ENCODE peak calls at places on chromosome 9, in five cellular contexts. Y is type B pancreatic cell, T is stomach, J is HFF-Myc, P is pancreas. D is an unnamed sample.

GRCh38 chr9:20684035-20684864 is at the start of gene FOCAD:
- DNase-seq in Y (peak; percentile 97), T (peak; percentile 98), J (peak; percentile 63), P (peak; percentile 96), D (peak; percentile 97)

GRCh38 chr9:10354591-10354990 is 258.2 kb downstream of the PTPRD start:
- DNase-seq in Y (no peak), T (no peak), J (no peak), P (no peak), D (no peak)

GRCh38 chr9:93094294-93095204 is 1.5 kb upstream of the CARD19 start:
- DNase-seq in Y (no peak), T (no peak), J (no peak), P (peak; percentile 62), D (no peak)

GRCh38 chr9:126853667-126854066 is 6.8 kb upstream of the ZBTB34 start:
- DNase-seq in Y (no peak), T (no peak), J (no peak), P (no peak), D (no peak)

GRCh38 chr9:107020040-107020530 is 157.1 kb downstream of the ZNF462 start:
- DNase-seq in Y (no peak), T (no peak), J (peak; percentile 82), P (no peak), D (no peak)

GRCh38 chr9:76787677-76788076 is 23.4 kb downstream of the PCA3 start:
- DNase-seq in Y (no peak), T (no peak), J (no peak), P (no peak), D (no peak)

GRCh38 chr9:5851445-5851844 is 18.5 kb upstream of the ERMP1 start:
- DNase-seq in Y (no peak), T (no peak), J (no peak), P (no peak), D (no peak)

GRCh38 chr9:69243116-69243515 is 69.0 kb downstream of the TJP2 start:
- DNase-seq in Y (no peak), T (no peak), J (no peak), P (no peak), D (no peak)

GRCh38 chr9:109143881-109144562 is 23.0 kb downstream of the FRRS1L start:
- DNase-seq in Y (no peak), T (no peak), J (peak; percentile 38), P (no peak), D (no peak)

DNA sequence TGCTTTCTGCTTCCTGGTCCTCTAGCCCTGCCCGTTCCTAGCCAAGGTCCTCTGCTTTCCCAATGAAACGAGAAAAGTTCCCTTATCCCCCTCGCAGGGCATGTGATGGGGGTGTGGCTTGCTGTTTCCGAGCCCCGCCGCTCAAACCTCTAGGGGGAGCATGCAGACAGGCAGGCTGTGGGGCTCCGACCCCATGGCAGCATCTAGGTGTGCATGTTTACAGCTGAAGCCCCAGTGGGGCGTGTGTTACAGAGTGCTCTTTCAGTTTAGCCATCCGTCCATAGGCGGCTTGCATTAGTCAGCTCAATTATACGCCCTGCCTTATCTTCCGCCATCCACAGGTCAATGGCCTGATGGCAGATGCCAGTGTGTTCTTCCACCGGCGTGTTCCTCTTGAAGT is 48.3 kb upstream of the SPATA31E1 start:
- DNase-seq in Y (no peak), T (no peak), J (no peak), P (peak; percentile 16), D (no peak)
- TF ChIP-seq CTCF in Y (no peak), T (no peak), J (peak; percentile 27), P (no peak), D (no peak)

GRCh38 chr9:89576404-89576824 is 28.4 kb upstream of the GADD45G start:
- DNase-seq in Y (no peak), T (no peak), J (no peak), P (no peak), D (no peak)
- TF ChIP-seq CTCF in Y (peak; percentile 93), T (no peak), J (peak; percentile 44), P (peak; percentile 82), D (peak; percentile 96)

DNA sequence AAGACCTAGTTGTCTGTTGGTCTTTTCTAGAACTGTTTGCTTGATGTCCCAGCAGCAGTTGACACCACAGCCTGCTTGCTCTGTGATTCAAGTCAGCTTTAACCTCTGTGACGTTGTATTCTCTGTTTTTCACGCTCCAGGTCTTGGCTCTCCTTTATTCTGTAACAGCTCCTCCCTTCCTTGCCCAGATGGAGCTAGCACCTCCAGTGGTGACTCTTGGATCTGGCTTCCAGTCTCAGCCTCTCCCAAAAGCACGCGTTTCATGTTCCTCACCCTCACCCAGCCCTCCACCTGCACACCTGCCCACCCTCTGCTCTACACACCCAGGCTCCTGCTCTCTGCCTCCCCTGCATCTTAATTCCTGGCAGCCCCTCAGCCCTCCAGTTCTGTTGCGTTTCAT is 50.6 kb downstream of the DMRT1 start:
- DNase-seq in Y (no peak), T (no peak), J (no peak), P (no peak), D (no peak)
- TF ChIP-seq CTCF in Y (peak; percentile 21), T (no peak), J (peak; percentile 12), P (no peak), D (no peak)

DNA sequence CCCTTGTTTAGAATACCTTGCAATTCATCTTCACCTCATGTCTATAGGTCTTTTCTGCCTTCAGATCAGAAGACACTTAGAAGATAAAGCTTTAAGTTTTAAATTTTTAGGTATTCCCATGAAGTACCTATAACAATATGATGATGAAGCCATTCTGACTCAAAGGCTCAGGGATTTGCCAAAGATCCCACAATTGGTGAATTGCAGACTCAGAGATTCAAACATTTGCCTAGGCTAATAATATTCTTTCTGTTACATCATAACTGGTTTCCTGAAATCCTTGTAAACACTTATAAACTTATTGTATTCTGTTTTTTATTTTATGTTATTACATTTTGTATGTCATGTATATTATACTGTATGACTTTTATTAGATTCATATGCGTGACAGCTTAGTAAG is 62.8 kb upstream of the ZFAND5 start:
- DNase-seq in Y (no peak), T (no peak), J (no peak), P (no peak), D (no peak)
- TF ChIP-seq CTCF in Y (no peak), T (no peak), J (no peak), P (no peak), D (no peak)

D was measured in mesothelial cell of epicardium.